ENCODE peak calls at places on chromosome 13, in four cellular contexts. X, I, A and R are unnamed samples.

GRCh38 chr13:36297259-36297599 is 385 bp downstream of the CCDC169 start:
- DNase-seq in X (no peak), I (no peak), A (no peak), R (no peak)

GRCh38 chr13:80359459-80360297 is 18.8 kb upstream of the SPRY2 start:
- DNase-seq in X (no peak), I (no peak), A (no peak), R (no peak)

GRCh38 chr13:49185264-49185663 is 34.9 kb upstream of the MLNR start:
- DNase-seq in X (no peak), I (no peak), A (no peak), R (no peak)

GRCh38 chr13:94549241-94550029 is 46.5 kb downstream of the TGDS start:
- DNase-seq in X (peak), I (peak), A (peak), R (peak)

GRCh38 chr13:46403851-46404731 is 17.0 kb upstream of the RUBCNL start:
- DNase-seq in X (no peak), I (no peak), A (no peak), R (no peak)

GRCh38 chr13:101523732-101524131 is 71.3 kb downstream of the ITGBL1 start:
- DNase-seq in X (no peak), I (peak), A (no peak), R (no peak)

GRCh38 chr13:107351305-107351704 is 783.4 kb upstream of the ARGLU1 start:
- DNase-seq in X (no peak), I (peak), A (no peak), R (no peak)

GRCh38 chr13:84834201-84834600 is 951.9 kb upstream of the SLITRK1 start:
- DNase-seq in X (no peak), I (no peak), A (no peak), R (no peak)

GRCh38 chr13:95676775-95677563 is at the start of gene DNAJC3:
- DNase-seq in X (peak), I (peak), A (peak), R (peak)

GRCh38 chr13:89465366-89465765 is 1794.2 kb downstream of the SLITRK5 start:
- DNase-seq in X (no peak), I (peak), A (no peak), R (no peak)

GRCh38 chr13:20702945-20703784 is at the start of gene IL17D:
- DNase-seq in X (no peak), I (no peak), A (no peak), R (no peak)

GRCh38 chr13:41222259-41222852 is 28.0 kb upstream of the KBTBD7 start:
- DNase-seq in X (no peak), I (peak), A (no peak), R (no peak)